ENCODE peak calls at places on chromosomes 6 and 20, in six cellular contexts. K is pancreas, Q is DND-41, L is right cardiac atrium, G is neuronal stem cell, Y is right lobe of liver. O is an unnamed sample.

GRCh38 chr6:6701864-6702263 is 113.3 kb downstream of the LY86 start:
- DNase-seq in L (no peak), K (no peak), Y (no peak), G (no peak), Q (peak; percentile 89), O (no peak)

GRCh38 chr6:23091795-23092194 is 522.4 kb downstream of the HDGFL1 start:
- DNase-seq in Y (no peak), G (no peak), L (no peak), K (no peak), Q (no peak), O (no peak)

GRCh38 chr6:80382796-80383195 is 276.3 kb downstream of the BCKDHB start:
- DNase-seq in Y (no peak), L (no peak), Q (no peak), K (no peak), G (no peak), O (no peak)

GRCh38 chr6:33757113-33757512 is 10.4 kb upstream of the IP6K3 start:
- DNase-seq in L (peak; percentile 1), G (no peak), Q (no peak), Y (no peak), K (no peak), O (no peak)

GRCh38 chr6:136719280-136720044 is 72.8 kb downstream of the MAP3K5 start:
- DNase-seq in K (no peak), L (no peak), G (no peak), Y (no peak), Q (no peak), O (no peak)

GRCh38 chr20:16530201-16530681 is 43.0 kb downstream of the KIF16B start:
- DNase-seq in Q (no peak), G (no peak), L (no peak), K (no peak), Y (no peak), O (no peak)

GRCh38 chr6:83860347-83860731 is 850 bp downstream of the CYB5R4 start:
- DNase-seq in Q (no peak), K (no peak), Y (no peak), G (no peak), L (no peak), O (no peak)

GRCh38 chr6:143024977-143025376 is 35.7 kb upstream of the AIG1 start:
- DNase-seq in L (no peak), K (no peak), Q (no peak), Y (no peak), G (no peak), O (no peak)

GRCh38 chr6:169801396-169802160 is 50.2 kb downstream of the ERMARD start:
- DNase-seq in L (no peak), K (peak; percentile 5), G (no peak), Q (no peak), Y (no peak), O (no peak)

GRCh38 chr6:30876039-30876730 is 8.1 kb upstream of the DDR1 start:
- DNase-seq in Q (no peak), L (no peak), K (peak; percentile 37), Y (no peak), G (no peak), O (no peak)

GRCh38 chr6:55882731-55883595 is 7.6 kb upstream of the BMP5 start:
- DNase-seq in Y (no peak), K (no peak), L (no peak), Q (no peak), G (no peak), O (no peak)

GRCh38 chr20:4046311-4046924 is 31.1 kb upstream of the RNF24 start:
- DNase-seq in Y (no peak), G (no peak), L (no peak), Q (no peak), K (no peak), O (no peak)

GRCh38 chr6:170066679-170067078 is 224.2 kb downstream of the DLL1 start:
- DNase-seq in G (no peak), Y (no peak), Q (no peak), L (no peak), K (no peak), O (no peak)

GRCh38 chr20:51533291-51534172 is 9.0 kb downstream of the NFATC2 start:
- DNase-seq in L (no peak), G (no peak), Q (no peak), K (no peak), Y (no peak), O (no peak)

GRCh38 chr6:131043902-131044447 is 19.1 kb downstream of the EPB41L2 start:
- DNase-seq in L (no peak), K (no peak), Y (no peak), Q (no peak), G (no peak), O (no peak)

GRCh38 chr6:140069576-140069975 is 695.1 kb upstream of the CITED2 start:
- DNase-seq in Q (no peak), L (no peak), Y (no peak), K (no peak), G (no peak), O (no peak)

GRCh38 chr6:152572395-152573061 is 64.6 kb downstream of the SYNE1 start:
- DNase-seq in L (no peak), Q (no peak), G (no peak), Y (no peak), K (no peak), O (peak; percentile 37)

GRCh38 chr6:72911463-72912153 is 289.7 kb downstream of the KCNQ5 start:
- DNase-seq in Q (no peak), Y (no peak), K (no peak), G (no peak), L (no peak), O (no peak)

GRCh38 chr20:44231193-44231592 is 15.9 kb upstream of the GDAP1L1 start:
- DNase-seq in K (no peak), G (no peak), L (no peak), Y (no peak), Q (no peak), O (no peak)

GRCh38 chr6:87210979-87211378 is 55.6 kb downstream of the ZNF292 start:
- DNase-seq in Y (no peak), Q (no peak), G (no peak), L (no peak), K (no peak), O (no peak)

DNA sequence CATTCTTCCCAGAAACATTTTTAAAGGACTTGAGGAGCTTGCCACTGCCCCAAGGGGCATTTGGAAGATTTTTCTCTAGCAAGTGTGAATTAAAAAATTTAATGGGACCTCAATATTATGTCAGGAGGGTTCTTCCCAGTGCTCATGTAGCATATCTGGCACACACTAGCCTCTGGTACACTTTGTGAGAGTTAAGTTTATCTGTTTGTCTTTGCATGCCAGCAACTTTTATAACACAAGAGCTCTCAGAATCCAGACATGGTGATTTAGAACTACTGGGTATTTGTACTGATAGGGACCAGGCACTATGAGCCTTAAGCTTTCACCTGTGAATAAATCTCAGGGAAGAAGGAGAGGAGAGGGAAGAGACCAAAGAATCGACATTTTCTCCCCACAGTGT is 12.9 kb downstream of the SPINT3 start:
- DNase-seq in G (no peak), K (no peak), Q (no peak), Y (no peak), L (no peak), O (no peak)
- H3K27me3 ChIP-seq in G (peaks cover 10% of the 10 kb centered on the region), K (peaks cover 5% of the 10 kb centered on the region), Q (peaks cover 18% of the 10 kb centered on the region), Y (no peaks in the 10 kb centered on the region), L (no peaks in the 10 kb centered on the region), O (no peaks in the 10 kb centered on the region)

GRCh38 chr20:49694450-49695071 is 19.1 kb downstream of the B4GALT5 start:
- DNase-seq in G (no peak), Y (no peak), Q (no peak), K (no peak), L (no peak), O (no peak)
- H3K27ac ChIP-seq in G (no peak overlapping the region), Y (no peak overlapping the region), Q (no peak overlapping the region), K (peak overlapping the region; percentile 81), L (no peak overlapping the region), O (no peak overlapping the region)

GRCh38 chr6:166162599-166163342 is 4.9 kb downstream of the TBXT start:
- DNase-seq in G (no peak), K (no peak), Q (no peak), L (no peak), Y (no peak), O (no peak)
- H3K27me3 ChIP-seq in G (peaks cover 68% of the 10 kb centered on the region), K (peaks cover 28% of the 10 kb centered on the region), Q (no peaks in the 10 kb centered on the region), L (peaks cover 6% of the 10 kb centered on the region), Y (peaks cover 7% of the 10 kb centered on the region), O (peaks cover 15% of the 10 kb centered on the region)

GRCh38 chr20:35601021-35601973 is 14.3 kb upstream of the SPAG4 start:
- DNase-seq in Y (peak; percentile 83), L (peak; percentile 89), K (peak; percentile 79), Q (no peak), G (peak; percentile 62), O (peak; percentile 79)
- H3K27ac ChIP-seq in Y (no peak overlapping the region), L (no peak overlapping the region), K (no peak overlapping the region), Q (no peak overlapping the region), G (no peak overlapping the region), O (no peak overlapping the region)